ENCODE peak calls at places on chromosomes 16 and 17, in six cellular contexts. Q is IMR-90, E is H9, S is neuronal stem cell, T is mesenchymal stem cell, X is H1. N is an unnamed sample.

GRCh38 chr17:77233635-77234334 is 93.0 kb downstream of the SEC14L1 start:
- DNase-seq in Q (peak; percentile 89), E (no peak), S (no peak), T (peak; percentile 99), X (no peak), N (peak; percentile 87)

GRCh38 chr17:68346448-68346847 is 55.2 kb downstream of the ARSG start:
- DNase-seq in Q (no peak), E (no peak), S (no peak), T (no peak), X (no peak), N (no peak)

GRCh38 chr17:63785556-63785955 is 11.6 kb downstream of the DDX42 start:
- DNase-seq in Q (peak; percentile 78), E (no peak), S (no peak), T (peak; percentile 33), X (no peak), N (no peak)

GRCh38 chr16:2019919-2020831 is 590 bp downstream of the NPW start:
- DNase-seq in Q (no peak), E (no peak), S (no peak), T (peak; percentile 20), X (no peak), N (no peak)

GRCh38 chr16:81127051-81127450 is 30.9 kb upstream of the GCSH start:
- DNase-seq in Q (peak; percentile 67), E (no peak), S (no peak), T (peak; percentile 17), X (no peak), N (peak; percentile 96)

GRCh38 chr17:28498652-28499365 is 7.3 kb upstream of the FOXN1 start:
- DNase-seq in Q (no peak), E (no peak), S (no peak), T (no peak), X (no peak), N (no peak)

GRCh38 chr17:51611585-51611984 is 351.2 kb downstream of the UTP18 start:
- DNase-seq in Q (no peak), E (no peak), S (no peak), T (no peak), X (no peak), N (no peak)

GRCh38 chr17:21705021-21705601 is 12.8 kb downstream of the KCNJ18 start:
- DNase-seq in Q (no peak), E (no peak), S (no peak), T (no peak), X (no peak), N (no peak)

GRCh38 chr16:1173778-1174451 is 21.0 kb downstream of the CACNA1H start:
- DNase-seq in Q (no peak), E (no peak), S (no peak), T (no peak), X (no peak), N (no peak)

GRCh38 chr16:4387769-4388168 is 16.1 kb downstream of the VASN start:
- DNase-seq in Q (no peak), E (no peak), S (no peak), T (no peak), X (no peak), N (no peak)

GRCh38 chr16:19001788-19002187 is 18.1 kb downstream of the TMC7 start:
- DNase-seq in Q (peak; percentile 46), E (no peak), S (no peak), T (peak; percentile 41), X (no peak), N (no peak)

GRCh38 chr16:86490859-86491642 is 19.3 kb upstream of the FOXF1 start:
- DNase-seq in Q (peak; percentile 52), E (no peak), S (no peak), T (peak; percentile 68), X (no peak), N (no peak)

GRCh38 chr17:75811174-75811573 is 26.6 kb downstream of the UNK start:
- DNase-seq in Q (no peak), E (no peak), S (no peak), T (no peak), X (no peak), N (no peak)

GRCh38 chr17:46991618-46992017 is 12.6 kb upstream of the RPRML start:
- DNase-seq in Q (no peak), E (no peak), S (no peak), T (no peak), X (no peak), N (no peak)

GRCh38 chr16:81706327-81707295 is 72.5 kb upstream of the PLCG2 start:
- DNase-seq in Q (no peak), E (no peak), S (no peak), T (no peak), X (no peak), N (no peak)

GRCh38 chr16:3059041-3059722 is 6.3 kb upstream of the IL32 start:
- DNase-seq in Q (peak; percentile 81), E (peak; percentile 92), S (peak; percentile 94), T (peak; percentile 94), X (peak; percentile 64), N (peak; percentile 96)

GRCh38 chr17:66506641-66507040 is 204.2 kb downstream of the PRKCA start:
- DNase-seq in Q (peak; percentile 83), E (no peak), S (no peak), T (peak; percentile 81), X (no peak), N (no peak)

GRCh38 chr17:65759532-65759931 is 198.1 kb upstream of the AXIN2 start:
- DNase-seq in Q (no peak), E (no peak), S (no peak), T (no peak), X (no peak), N (no peak)

GRCh38 chr17:8621585-8621984 is 8.9 kb downstream of the MYH10 start:
- DNase-seq in Q (peak; percentile 59), E (no peak), S (no peak), T (peak; percentile 33), X (no peak), N (peak; percentile 54)

GRCh38 chr16:31810863-31811262 is 62.7 kb upstream of the ZNF267 start:
- DNase-seq in Q (no peak), E (no peak), S (no peak), T (no peak), X (no peak), N (no peak)

GRCh38 chr16:31807086-31807485 is 66.5 kb upstream of the ZNF267 start:
- DNase-seq in Q (no peak), E (no peak), S (no peak), T (no peak), X (no peak), N (no peak)
- H2AFZ ChIP-seq in Q (no peak overlapping the region), E (no peak overlapping the region), S (no peak overlapping the region), T (no peak overlapping the region), X (no peak overlapping the region), N (no peak overlapping the region)

GRCh38 chr17:82098169-82098938 is at the start of gene FASN:
- DNase-seq in Q (peak; percentile 93), E (peak; percentile 97), S (peak; percentile 95), T (peak; percentile 95), X (peak; percentile 81), N (peak; percentile 97)
- H3K18ac ChIP-seq in Q (peak within 1 kb of the TSS; percentile 46), E (peak within 1 kb of the TSS; percentile 94), S (peak within 1 kb of the TSS; percentile 100), T (peak within 1 kb of the TSS; percentile 97), X (peak within 1 kb of the TSS; percentile 99), N (peak within 1 kb of the TSS; percentile 97)

GRCh38 chr17:48720263-48721008 is 1.9 kb downstream of the PRAC1 start:
- DNase-seq in Q (no peak), E (no peak), S (no peak), T (peak; percentile 28), X (no peak), N (no peak)

GRCh38 chr17:48721009-48721402 is 1.3 kb downstream of the PRAC1 start:
- DNase-seq in Q (no peak), E (no peak), S (no peak), T (no peak), X (no peak), N (no peak)

GRCh38 chr17:48718781-48719641 is 3.3 kb downstream of the PRAC1 start:
- DNase-seq in Q (no peak), E (peak; percentile 80), S (no peak), T (peak; percentile 59), X (no peak), N (no peak)

GRCh38 chr17:48718162-48718780 is 4.0 kb downstream of the PRAC1 start:
- DNase-seq in Q (no peak), E (no peak), S (no peak), T (peak; percentile 50), X (no peak), N (no peak)

DNA sequence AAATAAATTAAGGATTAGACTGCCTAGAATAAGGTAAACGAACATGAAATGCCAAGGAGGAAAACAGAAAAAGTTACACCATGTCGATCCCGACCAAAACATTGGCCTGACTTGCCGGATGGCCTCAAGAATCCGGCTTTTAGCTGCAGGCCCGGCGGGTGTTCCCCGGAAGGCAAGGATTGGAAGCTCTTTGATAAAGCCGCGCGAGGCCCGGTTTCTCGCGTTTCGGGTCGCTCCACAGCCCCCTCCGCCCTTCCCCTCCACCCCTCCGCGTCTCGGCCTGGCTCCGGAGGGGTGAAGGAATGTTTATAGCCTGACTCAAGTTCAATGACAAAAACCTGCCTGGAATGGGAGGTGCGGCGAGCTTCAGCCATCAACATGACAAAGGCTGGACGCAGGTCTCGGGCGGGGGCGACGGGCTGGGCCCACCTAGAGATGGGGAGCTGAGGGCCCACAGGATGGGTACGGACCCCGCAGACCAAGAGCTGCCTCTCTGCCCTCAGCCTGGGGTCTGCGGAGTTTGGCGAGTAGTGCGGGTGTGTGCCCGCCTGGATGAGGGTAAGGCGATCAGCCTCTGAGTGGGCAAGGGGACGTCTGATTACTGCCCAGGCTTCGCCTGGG is 2.6 kb downstream of the PRAC1 start:
- DNase-seq in Q (no peak), E (peak; percentile 93), S (no peak), T (peak; percentile 53), X (peak; percentile 79), N (no peak)
- H2AFZ ChIP-seq in Q (no peak overlapping the region), E (no peak overlapping the region), S (peak overlapping the region; percentile 80), T (no peak overlapping the region), X (no peak overlapping the region), N (no peak overlapping the region)

GRCh38 chr17:81309140-81309858 is 14.2 kb upstream of the SLC38A10 start:
- DNase-seq in Q (peak; percentile 51), E (peak; percentile 86), S (peak; percentile 54), T (peak; percentile 84), X (no peak), N (peak; percentile 74)
- H3K18ac ChIP-seq in Q (no peak overlapping the region), E (no peak overlapping the region), S (peak overlapping the region; percentile 92), T (peak overlapping the region; percentile 74), X (peak overlapping the region; percentile 93), N (peak overlapping the region; percentile 40)

DNA sequence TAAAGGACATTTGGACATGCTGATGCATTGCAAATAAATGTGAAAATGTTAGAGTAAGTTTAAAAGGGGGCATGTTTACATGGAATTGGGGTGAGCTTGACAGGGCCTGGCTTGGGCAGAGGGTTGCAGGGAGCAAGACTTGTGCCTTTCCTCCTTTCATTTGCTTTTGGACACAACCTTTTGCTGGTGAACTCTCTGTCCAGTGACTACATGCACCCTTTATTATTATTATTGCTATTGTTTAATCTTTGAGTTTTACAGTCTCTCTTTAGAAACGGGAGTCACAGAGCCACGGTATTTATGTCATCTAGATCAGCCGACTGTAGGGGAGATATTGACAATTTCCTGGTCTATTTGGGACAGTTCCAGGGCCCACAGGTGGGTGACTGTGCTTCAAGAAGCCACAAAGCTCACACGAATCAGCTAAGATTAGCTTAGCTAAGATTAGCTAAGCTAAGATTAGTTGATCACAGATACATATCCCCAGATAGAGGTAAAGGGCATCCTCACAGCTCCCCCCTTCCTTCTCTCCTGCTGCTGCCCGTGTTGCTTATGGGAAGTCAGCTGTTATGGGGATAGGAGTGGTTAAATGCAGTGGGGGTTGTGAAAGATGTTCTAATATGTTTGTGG is 28.9 kb upstream of the ETV4 start:
- DNase-seq in Q (no peak), E (no peak), S (no peak), T (no peak), X (no peak), N (no peak)
- H2AFZ ChIP-seq in Q (peak overlapping the region; percentile 47), E (no peak overlapping the region), S (no peak overlapping the region), T (no peak overlapping the region), X (no peak overlapping the region), N (no peak overlapping the region)

N was measured in trophoblast cell.